ENCODE peak calls at places on chromosomes 7 and 10, in ten cellular contexts. J is adrenal gland; V is stimulated activated CD8-positive, alpha-beta memory T cell treated with anti-CD3 and anti-CD28 coated beads, Interleukin-15, amount 100 ng/mL, for 4 hours; I is cortex of kidney; P is sigmoid colon; G is hippocampal formation; R is activated CD4-positive, CD25-positive, alpha-beta regulatory T cell; C is activated T-helper 1 cell treated with anti-CD3 and anti-CD28 coated beads, Interleukin-2, amount 50 U/mL, for 16 hours; U is effector CD4-positive, alpha-beta T cell; K is RPMI7951. Y is an unnamed sample.

GRCh38 chr10:79444243-79445119 is 943 bp downstream of the ZCCHC24 start:
- DNase-seq in V (peak; percentile 10), P (peak; percentile 89), J (peak; percentile 72), U (peak; percentile 35), R (peak; percentile 15), G (peak; percentile 33), I (no peak), K (peak; percentile 89), C (peak; percentile 32), Y (peak; percentile 76)

GRCh38 chr7:150838965-150839650 is 13.2 kb upstream of the AOC1 start:
- DNase-seq in U (no peak), V (no peak), J (peak; percentile 56), G (no peak), K (no peak), I (no peak), P (peak; percentile 36), R (no peak), C (no peak), Y (no peak)

GRCh38 chr7:93921607-93922446 is at the start of gene GNG11:
- DNase-seq in C (no peak), V (no peak), U (no peak), I (no peak), G (peak; percentile 26), P (peak; percentile 91), J (peak; percentile 84), R (no peak), K (peak; percentile 98), Y (peak; percentile 85)

GRCh38 chr7:145169908-145170307 is 334.1 kb upstream of the TPK1 start:
- DNase-seq in K (no peak), P (no peak), V (no peak), I (no peak), J (no peak), R (no peak), C (no peak), G (no peak), U (no peak), Y (peak; percentile 44)

GRCh38 chr7:158933468-158934139 is 77.2 kb downstream of the DYNC2I1 start:
- DNase-seq in J (no peak), R (no peak), I (no peak), P (no peak), U (no peak), K (no peak), G (no peak), V (no peak), C (no peak), Y (no peak)

GRCh38 chr7:12470930-12471329 is 67.3 kb upstream of the VWDE start:
- DNase-seq in G (no peak), K (no peak), R (no peak), P (no peak), V (no peak), U (no peak), I (no peak), J (no peak), C (no peak), Y (no peak)

GRCh38 chr10:78963074-78964034 is 105.4 kb upstream of the ZMIZ1 start:
- DNase-seq in P (no peak), J (no peak), K (no peak), I (no peak), R (no peak), G (no peak), V (no peak), C (no peak), U (no peak), Y (no peak)

GRCh38 chr7:131145770-131146169 is 181.9 kb upstream of the MKLN1 start:
- DNase-seq in G (no peak), C (no peak), P (no peak), R (no peak), J (no peak), U (no peak), I (no peak), V (no peak), K (no peak), Y (no peak)

GRCh38 chr10:14553434-14553833 is 221.3 kb downstream of the FAM107B start:
- DNase-seq in C (no peak), R (no peak), U (no peak), K (peak; percentile 47), G (no peak), V (no peak), P (no peak), J (no peak), I (no peak), Y (no peak)

Y was measured in H4.